ENCODE peak calls at places on chromosome 7, in eight cellular contexts. W is upper lobe of right lung, P is BE2C, L is sigmoid colon, Q is esophagus muscularis mucosa, X is left ventricle myocardium inferior, Z is PC-3, O is adrenal gland. R is an unnamed sample.

GRCh38 chr7:66423729-66424128 is 205.0 kb upstream of the KCTD7 start:
- DNase-seq in W (no peak), P (no peak), L (no peak), Q (no peak), X (no peak), Z (no peak), O (no peak), R (no peak)

GRCh38 chr7:7848245-7848644 is 120.4 kb upstream of the GLCCI1 start:
- DNase-seq in W (no peak), P (no peak), L (no peak), Q (no peak), X (no peak), Z (no peak), O (no peak), R (no peak)

GRCh38 chr7:159125944-159126248 is 18.8 kb downstream of the VIPR2 start:
- DNase-seq in W (no peak), P (no peak), L (peak; percentile 74), Q (no peak), X (no peak), Z (no peak), O (no peak), R (no peak)

GRCh38 chr7:34946486-34946885 is 90.8 kb downstream of the DPY19L1 start:
- DNase-seq in W (no peak), P (no peak), L (no peak), Q (no peak), X (no peak), Z (no peak), O (no peak), R (no peak)

GRCh38 chr7:114806590-114807167 is 115.2 kb upstream of the MDFIC start:
- DNase-seq in W (no peak), P (no peak), L (peak; percentile 70), Q (no peak), X (no peak), Z (no peak), O (no peak), R (no peak)

GRCh38 chr7:87853237-87853864 is 22.8 kb downstream of the SLC25A40 start:
- DNase-seq in W (no peak), P (no peak), L (no peak), Q (no peak), X (no peak), Z (peak; percentile 62), O (no peak), R (no peak)

GRCh38 chr7:28190077-28190476 is 9.5 kb upstream of the JAZF1 start:
- DNase-seq in W (no peak), P (peak; percentile 35), L (no peak), Q (no peak), X (no peak), Z (no peak), O (no peak), R (no peak)

GRCh38 chr7:43281268-43281667 is 168.8 kb downstream of the HECW1 start:
- DNase-seq in W (no peak), P (no peak), L (no peak), Q (no peak), X (no peak), Z (no peak), O (no peak), R (no peak)

GRCh38 chr7:152015600-152015999 is 9.9 kb upstream of the GALNT11 start:
- DNase-seq in W (no peak), P (no peak), L (no peak), Q (no peak), X (no peak), Z (no peak), O (no peak), R (no peak)

GRCh38 chr7:101362334-101363195 is at the start of gene COL26A1:
- DNase-seq in W (peak; percentile 69), P (peak; percentile 45), L (no peak), Q (no peak), X (peak; percentile 24), Z (no peak), O (peak; percentile 38), R (no peak)

GRCh38 chr7:28292826-28293528 is 112.4 kb upstream of the JAZF1 start:
- DNase-seq in W (no peak), P (no peak), L (no peak), Q (no peak), X (no peak), Z (peak; percentile 55), O (no peak), R (no peak)

GRCh38 chr7:158649279-158649678 is 55.3 kb downstream of the NCAPG2 start:
- DNase-seq in W (no peak), P (no peak), L (no peak), Q (no peak), X (no peak), Z (peak; percentile 91), O (no peak), R (peak; percentile 78)

GRCh38 chr7:27619492-27619891 is 43.2 kb downstream of the HIBADH start:
- DNase-seq in W (no peak), P (no peak), L (no peak), Q (no peak), X (no peak), Z (peak; percentile 8), O (no peak), R (no peak)

GRCh38 chr7:134547738-134548054 is 1.2 kb upstream of the AKR1B15 start:
- DNase-seq in W (peak; percentile 76), P (no peak), L (peak; percentile 87), Q (no peak), X (peak; percentile 62), Z (peak; percentile 74), O (peak; percentile 70), R (no peak)

GRCh38 chr7:134545379-134545778 is 3.5 kb upstream of the AKR1B15 start:
- DNase-seq in W (no peak), P (no peak), L (no peak), Q (no peak), X (no peak), Z (no peak), O (no peak), R (no peak)

GRCh38 chr7:134548877-134549276 is at the start of gene AKR1B15:
- DNase-seq in W (no peak), P (no peak), L (no peak), Q (no peak), X (no peak), Z (peak; percentile 68), O (no peak), R (no peak)

GRCh38 chr7:134545918-134546317 is 3.0 kb upstream of the AKR1B15 start:
- DNase-seq in W (no peak), P (no peak), L (no peak), Q (no peak), X (no peak), Z (no peak), O (no peak), R (no peak)

DNA sequence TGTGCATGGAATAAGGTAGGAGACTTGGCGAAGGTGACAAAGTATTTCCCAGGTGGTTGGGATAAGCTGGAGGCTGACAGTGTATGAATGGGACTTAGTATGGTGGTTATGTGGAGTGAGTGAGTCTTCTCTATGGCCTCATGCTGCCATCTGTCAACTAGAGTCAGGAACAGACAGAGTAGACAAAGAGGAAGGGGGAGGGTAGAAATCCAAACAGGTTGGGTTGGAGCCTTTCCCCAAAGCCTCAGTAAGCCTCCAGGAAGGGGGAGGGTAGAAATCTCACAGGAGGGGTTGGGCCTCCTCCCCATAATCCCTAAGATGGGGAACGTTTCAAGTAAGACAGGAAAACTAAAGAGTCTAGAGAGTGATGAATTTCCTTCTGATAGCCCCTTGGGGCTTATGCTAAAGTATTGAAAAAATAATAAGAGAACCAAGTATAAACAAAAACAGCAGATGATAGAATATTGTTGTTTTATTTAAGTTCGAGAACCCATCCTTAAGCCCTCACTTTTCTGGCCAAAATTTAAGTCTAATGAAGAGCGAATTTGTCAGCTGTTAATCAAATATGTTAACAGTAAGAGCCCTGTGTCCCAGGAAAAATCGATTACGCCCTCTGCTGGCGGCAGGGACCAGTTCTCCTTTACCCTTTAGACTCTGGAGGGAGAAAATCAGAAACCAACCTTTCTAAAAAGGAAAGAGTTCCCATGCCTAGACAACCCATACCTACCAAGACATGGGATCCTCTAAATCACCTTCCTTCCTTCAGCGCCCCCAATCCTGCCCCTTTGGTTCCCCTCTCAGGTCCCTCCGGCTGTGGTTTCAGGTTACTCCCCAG is 1.8 kb upstream of the AKR1B15 start:
- DNase-seq in W (peak; percentile 80), P (peak; percentile 74), L (no peak), Q (no peak), X (peak; percentile 66), Z (peak; percentile 74), O (peak; percentile 75), R (no peak)
- H3K4me3 ChIP-seq in W (peak overlapping the region; percentile 39), P (no peak overlapping the region), L (peak overlapping the region; percentile 42), Q (peak overlapping the region; percentile 42), X (peak overlapping the region; percentile 55), Z (peak overlapping the region; percentile 62), O (peak overlapping the region; percentile 41), R (peak overlapping the region; percentile 57)

GRCh38 chr7:38716397-38716796 is 85.2 kb upstream of the AMPH start:
- DNase-seq in W (no peak), P (no peak), L (no peak), Q (no peak), X (no peak), Z (peak; percentile 10), O (no peak), R (no peak)
- TF ChIP-seq CTCF in W (no peak), P (peak; percentile 30), L (no peak), Q (no peak), X (no peak), Z (peak; percentile 33), O (no peak), R (no peak)

DNA sequence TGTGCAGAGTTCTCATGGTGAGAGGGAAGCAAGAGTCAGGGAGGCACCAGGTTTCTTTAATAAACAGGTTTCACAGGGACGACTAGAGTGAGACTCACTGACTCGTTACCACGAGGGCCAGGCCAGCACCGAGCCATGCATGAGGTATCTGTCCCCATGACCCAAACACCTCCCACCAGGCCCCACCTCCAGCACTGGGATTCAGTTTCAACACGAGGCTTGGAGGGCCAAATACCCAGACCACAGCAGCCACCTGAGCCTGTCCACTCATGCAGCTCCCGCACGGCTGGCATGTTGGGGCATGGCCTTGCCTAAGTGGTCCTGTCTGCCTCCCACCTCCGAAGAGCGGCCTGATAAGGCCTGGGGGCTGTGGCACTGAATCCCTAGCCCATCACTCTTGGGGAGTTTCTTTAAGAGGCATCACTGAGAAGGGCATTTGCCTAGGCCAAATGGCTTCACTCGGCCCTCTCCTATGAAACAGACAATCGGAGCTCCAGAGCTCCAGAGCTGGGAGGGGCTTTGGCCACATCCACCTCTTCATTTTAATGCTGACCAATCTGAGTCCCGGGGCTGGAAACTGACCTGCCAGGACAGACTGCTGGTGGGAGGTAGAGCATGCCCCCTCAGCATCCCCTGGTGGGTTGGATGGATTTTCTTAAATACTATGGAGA is 157.8 kb downstream of the DNAJB6 start:
- DNase-seq in W (peak; percentile 59), P (no peak), L (peak; percentile 58), Q (no peak), X (no peak), Z (no peak), O (no peak), R (no peak)
- H3K4me3 ChIP-seq in W (no peak overlapping the region), P (no peak overlapping the region), L (no peak overlapping the region), Q (no peak overlapping the region), X (no peak overlapping the region), Z (no peak overlapping the region), O (no peak overlapping the region), R (no peak overlapping the region)

DNA sequence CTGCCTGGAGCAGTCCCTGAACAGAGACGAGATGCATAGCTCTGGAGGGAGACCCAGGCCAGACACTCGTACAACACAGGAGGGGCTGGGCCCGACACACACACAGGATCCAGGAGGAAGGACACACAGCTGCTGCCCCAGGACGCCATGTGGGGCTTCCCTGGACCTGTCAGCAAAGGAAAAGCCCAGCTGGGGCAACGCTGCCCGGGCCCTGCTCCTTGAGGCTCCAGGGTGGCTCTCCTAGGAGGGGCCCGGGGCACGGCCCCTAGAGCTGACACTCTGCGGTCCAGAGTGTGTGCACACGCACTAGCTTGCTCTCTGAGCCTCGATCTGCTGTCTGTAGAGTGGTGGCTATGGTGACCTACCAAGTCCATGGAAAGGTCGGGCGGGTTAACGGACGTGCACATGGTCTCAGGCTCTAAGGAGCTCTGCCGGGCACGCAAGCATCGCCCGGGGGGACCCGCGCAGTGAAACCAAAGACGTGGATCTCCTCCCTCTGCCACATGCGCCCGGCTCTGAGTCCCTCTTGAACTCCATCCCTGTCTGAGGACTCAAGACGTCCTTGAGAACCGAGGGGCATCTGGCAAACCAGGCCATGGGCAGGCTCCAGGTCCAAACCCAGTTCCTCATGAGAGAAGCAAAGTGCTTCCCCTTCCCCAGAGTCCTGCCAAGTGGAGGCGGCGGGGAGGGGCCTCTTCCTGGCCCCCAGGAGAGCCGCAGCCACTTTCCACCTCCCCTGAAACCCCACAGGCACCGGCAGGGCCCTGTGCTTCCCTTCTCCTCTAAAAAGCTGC is 279.0 kb downstream of the ELFN1 start:
- DNase-seq in W (no peak), P (peak; percentile 10), L (peak; percentile 40), Q (no peak), X (peak; percentile 12), Z (no peak), O (no peak), R (no peak)
- TF ChIP-seq CTCF in W (no peak), P (no peak), L (no peak), Q (no peak), X (no peak), Z (no peak), O (no peak), R (no peak)